ENCODE peak calls at places on chromosome 2, in seven cellular contexts. R, E, M, H, C, B and Y are unnamed samples.

GRCh38 chr2:188415754-188416083 is 124.0 kb downstream of the GULP1 start:
- DNase-seq in R (no peak), E (no peak), M (no peak), H (no peak), C (no peak), B (no peak), Y (no peak)

GRCh38 chr2:142131016-142131714 is at the start of gene LRP1B:
- DNase-seq in R (peak; percentile 46), E (peak; percentile 60), M (no peak), H (peak; percentile 81), C (peak; percentile 49), B (no peak), Y (peak; percentile 25)

GRCh38 chr2:196249860-196250259 is 78.5 kb upstream of the STK17B start:
- DNase-seq in R (peak; percentile 63), E (peak; percentile 82), M (peak; percentile 87), H (no peak), C (peak; percentile 34), B (peak; percentile 17), Y (no peak)

GRCh38 chr2:182240862-182241371 is 185.9 kb downstream of the PDE1A start:
- DNase-seq in R (peak; percentile 27), E (peak; percentile 34), M (peak; percentile 80), H (peak; percentile 66), C (peak; percentile 86), B (peak; percentile 13), Y (no peak)

GRCh38 chr2:207491954-207492353 is 37.8 kb upstream of the CREB1 start:
- DNase-seq in R (no peak), E (no peak), M (no peak), H (no peak), C (no peak), B (peak; percentile 65), Y (no peak)

GRCh38 chr2:228048838-228049490 is 132.5 kb downstream of the SPHKAP start:
- DNase-seq in R (peak; percentile 77), E (peak; percentile 19), M (peak; percentile 51), H (peak; percentile 76), C (peak; percentile 52), B (peak; percentile 0), Y (peak; percentile 30)

GRCh38 chr2:121776885-121777698 is 21.6 kb downstream of the TSN start:
- DNase-seq in R (no peak), E (peak; percentile 37), M (no peak), H (peak; percentile 52), C (no peak), B (no peak), Y (peak; percentile 10)

GRCh38 chr2:135530313-135531230 is at the start of gene ZRANB3:
- DNase-seq in R (peak; percentile 98), E (peak; percentile 98), M (peak; percentile 99), H (peak; percentile 100), C (peak; percentile 99), B (peak; percentile 97), Y (peak; percentile 96)

GRCh38 chr2:43222472-43223146 is 3.8 kb downstream of the ZFP36L2 start:
- DNase-seq in R (peak; percentile 55), E (peak; percentile 63), M (peak; percentile 63), H (no peak), C (peak; percentile 28), B (peak; percentile 48), Y (no peak)

GRCh38 chr2:70118798-70119454 is 31.6 kb downstream of the PCBP1 start:
- DNase-seq in R (no peak), E (no peak), M (peak; percentile 40), H (peak; percentile 79), C (peak; percentile 37), B (peak; percentile 86), Y (no peak)

GRCh38 chr2:197276156-197276555 is 34.4 kb downstream of the ANKRD44 start:
- DNase-seq in R (no peak), E (no peak), M (no peak), H (no peak), C (no peak), B (no peak), Y (no peak)

GRCh38 chr2:197278804-197279763 is 31.5 kb downstream of the ANKRD44 start:
- DNase-seq in R (no peak), E (peak; percentile 35), M (no peak), H (no peak), C (no peak), B (no peak), Y (no peak)

GRCh38 chr2:197279997-197280756 is 30.4 kb downstream of the ANKRD44 start:
- DNase-seq in R (no peak), E (peak; percentile 72), M (no peak), H (no peak), C (no peak), B (no peak), Y (no peak)

GRCh38 chr2:197274937-197275336 is 35.6 kb downstream of the ANKRD44 start:
- DNase-seq in R (no peak), E (no peak), M (no peak), H (no peak), C (no peak), B (no peak), Y (no peak)

GRCh38 chr2:197277726-197278259 is 32.8 kb downstream of the ANKRD44 start:
- DNase-seq in R (no peak), E (no peak), M (no peak), H (no peak), C (no peak), B (no peak), Y (no peak)
- H3K79me2 ChIP-seq in R (no peaks in the 10 kb centered on the region), E (no peaks in the 10 kb centered on the region), M (peaks cover 98% of the 10 kb centered on the region), H (no peaks in the 10 kb centered on the region), C (peaks cover 94% of the 10 kb centered on the region), B (no peaks in the 10 kb centered on the region), Y (no peaks in the 10 kb centered on the region)

GRCh38 chr2:233387667-233388528 is 33.6 kb downstream of the DGKD start:
- DNase-seq in R (peak; percentile 87), E (peak; percentile 94), M (no peak), H (no peak), C (no peak), B (no peak), Y (peak; percentile 31)
- H3K79me2 ChIP-seq in R (no peaks in the 10 kb centered on the region), E (no peaks in the 10 kb centered on the region), M (no peaks in the 10 kb centered on the region), H (no peaks in the 10 kb centered on the region), C (peaks cover 50% of the 10 kb centered on the region), B (peaks cover 28% of the 10 kb centered on the region), Y (peaks cover 55% of the 10 kb centered on the region)

DNA sequence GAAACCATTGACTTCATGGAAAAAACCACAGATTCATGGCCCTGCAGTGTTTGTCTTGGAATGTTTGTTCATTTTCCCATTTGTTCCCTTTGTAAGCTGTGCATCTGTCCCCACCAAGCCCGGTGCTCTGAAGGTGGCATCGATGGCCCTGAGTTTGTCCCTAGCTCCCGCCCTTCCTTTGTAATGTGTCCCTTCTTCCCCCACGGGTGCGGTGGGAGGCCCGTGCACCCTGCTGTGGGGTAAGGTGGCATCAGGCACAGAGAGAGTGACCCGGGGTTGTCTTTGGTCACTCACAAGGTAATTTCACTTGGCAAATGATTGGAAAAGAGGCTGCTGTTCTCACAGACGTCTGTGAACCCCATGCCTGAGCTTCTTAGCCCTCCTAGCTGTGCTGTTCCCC is 28.7 kb downstream of the KLHL29 start:
- DNase-seq in R (no peak), E (no peak), M (no peak), H (no peak), C (no peak), B (no peak), Y (no peak)
- H3K79me2 ChIP-seq in R (peaks cover 52% of the 10 kb centered on the region), E (no peaks in the 10 kb centered on the region), M (no peaks in the 10 kb centered on the region), H (no peaks in the 10 kb centered on the region), C (no peaks in the 10 kb centered on the region), B (no peaks in the 10 kb centered on the region), Y (no peaks in the 10 kb centered on the region)

DNA sequence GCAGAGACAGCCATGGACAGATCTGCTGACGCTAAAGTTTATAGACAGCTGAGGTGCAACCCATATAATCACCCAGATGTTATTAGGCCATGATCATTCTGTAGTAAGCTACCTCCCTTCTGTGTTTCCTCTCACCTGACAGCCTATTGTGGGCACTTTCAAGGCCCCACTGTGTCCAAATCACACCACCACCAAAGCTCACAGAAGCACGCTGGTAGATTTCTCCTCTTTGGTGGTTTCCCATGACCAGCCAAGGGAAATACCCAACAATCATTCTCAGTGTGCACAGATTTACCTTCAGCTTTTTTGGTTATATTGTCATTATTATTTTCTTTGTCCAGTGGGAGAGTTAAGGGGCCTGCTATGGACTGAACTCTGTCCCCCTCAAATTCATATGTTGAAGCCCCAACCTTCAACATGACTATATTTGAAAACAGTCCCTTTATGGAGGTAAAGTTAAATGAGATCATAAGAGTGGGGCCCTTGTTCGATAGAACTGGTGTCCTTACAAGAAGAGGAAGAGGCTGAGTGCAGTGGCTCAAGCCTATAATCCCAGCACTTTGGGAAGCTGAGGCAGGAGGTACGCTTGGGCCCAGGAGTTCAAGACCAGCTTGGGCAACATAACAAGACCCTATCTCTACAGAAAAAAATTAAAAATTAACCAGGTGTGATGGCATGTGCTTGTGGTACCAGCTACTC is 74.0 kb upstream of the MSH6 start:
- DNase-seq in R (no peak), E (no peak), M (peak; percentile 39), H (no peak), C (no peak), B (no peak), Y (no peak)
- H3K79me2 ChIP-seq in R (no peaks in the 10 kb centered on the region), E (no peaks in the 10 kb centered on the region), M (peaks cover 29% of the 10 kb centered on the region), H (no peaks in the 10 kb centered on the region), C (no peaks in the 10 kb centered on the region), B (no peaks in the 10 kb centered on the region), Y (no peaks in the 10 kb centered on the region)

DNA sequence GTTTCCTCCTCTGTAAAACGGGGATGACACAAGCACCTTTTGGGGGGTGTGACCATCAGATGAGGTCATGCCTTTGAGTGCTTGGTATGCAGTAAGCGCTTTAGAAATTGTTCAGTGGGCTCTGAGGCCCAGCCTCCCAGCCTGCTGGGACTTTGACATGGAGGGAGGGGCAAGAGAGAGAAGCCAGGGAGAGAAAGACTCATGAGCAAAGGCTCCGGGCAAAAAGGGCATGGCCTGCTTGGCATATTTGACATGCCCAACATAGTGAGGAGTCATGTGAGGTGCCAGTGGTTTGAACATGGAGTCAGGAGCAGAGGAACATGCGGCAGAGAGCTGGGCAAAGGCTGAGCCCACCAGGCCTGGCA is 14.0 kb downstream of the TNS1 start:
- DNase-seq in R (peak; percentile 60), E (peak; percentile 44), M (no peak), H (peak; percentile 77), C (no peak), B (no peak), Y (peak; percentile 53)
- H3K79me2 ChIP-seq in R (peaks cover 100% of the 10 kb centered on the region), E (peaks cover 13% of the 10 kb centered on the region), M (no peaks in the 10 kb centered on the region), H (no peaks in the 10 kb centered on the region), C (no peaks in the 10 kb centered on the region), B (no peaks in the 10 kb centered on the region), Y (no peaks in the 10 kb centered on the region)

GRCh38 chr2:24912986-24913385 is 7.1 kb downstream of the ADCY3 start:
- DNase-seq in R (no peak), E (no peak), M (no peak), H (no peak), C (no peak), B (no peak), Y (no peak)
- H3K79me2 ChIP-seq in R (peaks cover 24% of the 10 kb centered on the region), E (peaks cover 2% of the 10 kb centered on the region), M (peaks cover 98% of the 10 kb centered on the region), H (peaks cover 2% of the 10 kb centered on the region), C (peaks cover 98% of the 10 kb centered on the region), B (peaks cover 21% of the 10 kb centered on the region), Y (peaks cover 4% of the 10 kb centered on the region)